ENCODE peak calls at places on chromosome 2, in five cellular contexts. Y is WERI-Rb-1, M is IMR-90, S is tibial nerve, O is B cell. T is an unnamed sample.

GRCh38 chr2:43044093-43044614 is 182.3 kb downstream of the ZFP36L2 start:
- DNase-seq in M (no peak), O (no peak), S (no peak), Y (no peak), T (no peak)

GRCh38 chr2:75222527-75222926 is 23.2 kb upstream of the TACR1 start:
- DNase-seq in S (no peak), M (no peak), O (no peak), Y (no peak), T (no peak)

GRCh38 chr2:129224022-129224421 is 755.4 kb upstream of the RAB6C start:
- DNase-seq in S (no peak), Y (no peak), O (no peak), M (no peak), T (no peak)

GRCh38 chr2:85907671-85908157 is 18.9 kb upstream of the ST3GAL5 start:
- DNase-seq in Y (no peak), S (no peak), M (peak), O (no peak), T (no peak)

GRCh38 chr2:239800785-239801184 is 224.4 kb downstream of the NDUFA10 start:
- DNase-seq in O (no peak), M (no peak), S (no peak), Y (no peak), T (no peak)

GRCh38 chr2:144198116-144198515 is 321.8 kb downstream of the ZEB2 start:
- DNase-seq in M (peak), Y (no peak), S (no peak), O (no peak), T (no peak)

GRCh38 chr2:238761802-238762373 is 86.0 kb upstream of the TWIST2 start:
- DNase-seq in S (no peak), Y (no peak), M (peak), O (no peak), T (no peak)

GRCh38 chr2:238138331-238139102 is at the start of gene KLHL30:
- DNase-seq in O (no peak), S (no peak), Y (peak), M (no peak), T (peak)

GRCh38 chr2:175999283-175999819 is 2.7 kb downstream of the LNPK start:
- DNase-seq in S (no peak), Y (no peak), M (no peak), O (no peak), T (no peak)

GRCh38 chr2:46422717-46423394 is 56.5 kb upstream of the TMEM247 start:
- DNase-seq in Y (no peak), O (no peak), S (no peak), M (no peak), T (no peak)

GRCh38 chr2:109343460-109343859 is 214.5 kb downstream of the SH3RF3 start:
- DNase-seq in S (no peak), Y (peak), M (no peak), O (no peak), T (no peak)

GRCh38 chr2:45895477-45895876 is 244.0 kb downstream of the PRKCE start:
- DNase-seq in Y (no peak), S (no peak), M (peak), O (no peak), T (no peak)

GRCh38 chr2:19098467-19099160 is 259.8 kb downstream of the OSR1 start:
- DNase-seq in O (no peak), M (no peak), Y (no peak), S (no peak), T (no peak)

GRCh38 chr2:191230174-191230573 is 15.0 kb upstream of the MYO1B start:
- DNase-seq in O (no peak), S (no peak), M (peak), Y (no peak), T (no peak)

GRCh38 chr2:173286153-173286809 is 68.4 kb upstream of the CDCA7 start:
- DNase-seq in S (no peak), M (no peak), Y (no peak), O (no peak), T (no peak)

GRCh38 chr2:85259101-85259590 is 68.6 kb downstream of the TGOLN2 start:
- DNase-seq in O (no peak), M (peak), Y (no peak), S (no peak), T (no peak)

GRCh38 chr2:71894266-71894665 is 253.4 kb downstream of the CYP26B1 start:
- DNase-seq in S (no peak), O (no peak), M (no peak), Y (no peak), T (no peak)

GRCh38 chr2:23321767-23322166 is 63.2 kb upstream of the KLHL29 start:
- DNase-seq in M (no peak), Y (no peak), O (no peak), S (no peak), T (no peak)

GRCh38 chr2:44352510-44352909 is 8.8 kb downstream of the PREPL start:
- DNase-seq in O (no peak), S (no peak), Y (no peak), M (no peak), T (no peak)

GRCh38 chr2:199395311-199395710 is 62.4 kb downstream of the SATB2 start:
- DNase-seq in Y (no peak), S (no peak), M (peak), O (no peak), T (no peak)

GRCh38 chr2:232789067-232789466 is 12.7 kb upstream of the KCNJ13 start:
- DNase-seq in M (no peak), Y (no peak), O (no peak), S (no peak), T (no peak)

GRCh38 chr2:186484062-186484735 is 1.9 kb upstream of the ZC3H15 start:
- DNase-seq in M (no peak), O (no peak), Y (no peak), S (no peak), T (no peak)

GRCh38 chr2:62197017-62197586 is 1.2 kb downstream of the B3GNT2 start:
- DNase-seq in Y (no peak), M (no peak), S (no peak), O (no peak), T (peak)

GRCh38 chr2:146701183-146701582 is 1143.6 kb upstream of the ACVR2A start:
- DNase-seq in S (no peak), O (no peak), M (no peak), Y (peak), T (no peak)
- TF ChIP-seq CTCF in S (no peak), O (no peak), M (no peak), Y (no peak), T (no peak)

DNA sequence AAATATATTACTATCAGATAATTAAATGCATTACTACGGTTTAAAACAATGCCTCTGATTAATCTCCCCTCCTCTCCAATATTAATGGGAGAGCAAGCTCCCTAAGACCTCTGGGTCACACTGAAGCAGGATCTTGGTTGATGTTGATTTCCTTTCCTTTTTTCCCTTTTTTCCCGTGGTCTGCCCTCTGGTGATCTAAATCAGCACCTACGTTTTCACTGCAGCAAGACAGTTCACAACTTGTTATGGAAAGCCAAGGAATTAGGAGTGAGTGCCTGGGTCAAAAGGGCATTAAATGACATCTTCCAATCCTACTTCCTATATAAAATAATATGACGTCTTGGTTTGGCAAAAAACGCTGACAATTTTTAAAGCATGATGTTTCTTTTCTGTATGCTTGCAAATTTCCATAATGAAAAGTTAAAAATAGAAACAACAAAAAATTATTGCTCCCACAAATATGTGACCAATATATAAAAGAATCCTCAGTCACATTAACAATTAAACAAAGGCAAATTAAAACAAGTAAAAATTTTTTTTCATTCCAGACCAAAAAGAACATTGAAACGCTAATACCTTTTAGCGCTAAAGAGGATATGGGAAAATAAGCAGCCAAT is 7.9 kb upstream of the CFAP36 start:
- DNase-seq in O (no peak), S (no peak), Y (peak), M (peak), T (no peak)
- TF ChIP-seq CTCF in O (no peak), S (no peak), Y (peak), M (peak), T (peak)

GRCh38 chr2:26008851-26009566 is 24.9 kb upstream of the RAB10 start:
- DNase-seq in S (no peak), O (no peak), M (peak), Y (no peak), T (no peak)

GRCh38 chr2:26009567-26009963 is 24.3 kb upstream of the RAB10 start:
- DNase-seq in O (no peak), M (no peak), S (no peak), Y (no peak), T (no peak)

GRCh38 chr2:26011609-26011989 is 22.3 kb upstream of the RAB10 start:
- DNase-seq in Y (no peak), O (no peak), S (no peak), M (no peak), T (no peak)

GRCh38 chr2:26011990-26012856 is 21.7 kb upstream of the RAB10 start:
- DNase-seq in S (no peak), Y (peak), O (no peak), M (peak), T (no peak)

DNA sequence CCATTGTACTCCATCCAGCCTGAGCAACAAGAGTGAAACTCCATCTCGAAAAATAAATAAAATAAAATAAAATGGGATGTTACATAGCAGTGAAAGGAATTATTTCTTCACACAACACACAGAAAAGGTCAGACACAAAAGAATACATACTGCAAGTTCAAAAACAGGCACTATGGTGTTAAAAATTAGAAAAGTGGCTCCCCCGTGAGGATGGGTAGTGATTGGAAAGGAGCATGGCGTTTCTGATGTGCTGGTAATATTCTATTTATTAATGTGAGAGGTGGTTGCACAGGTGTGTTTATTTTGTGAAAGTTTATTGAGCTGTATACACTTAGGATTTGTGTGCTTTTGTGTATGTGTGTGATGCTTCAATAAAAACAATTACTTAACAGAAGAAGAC is 22.9 kb upstream of the RAB10 start:
- DNase-seq in S (no peak), O (no peak), Y (no peak), M (no peak), T (no peak)
- TF ChIP-seq CTCF in S (no peak), O (no peak), Y (no peak), M (no peak), T (no peak)

DNA sequence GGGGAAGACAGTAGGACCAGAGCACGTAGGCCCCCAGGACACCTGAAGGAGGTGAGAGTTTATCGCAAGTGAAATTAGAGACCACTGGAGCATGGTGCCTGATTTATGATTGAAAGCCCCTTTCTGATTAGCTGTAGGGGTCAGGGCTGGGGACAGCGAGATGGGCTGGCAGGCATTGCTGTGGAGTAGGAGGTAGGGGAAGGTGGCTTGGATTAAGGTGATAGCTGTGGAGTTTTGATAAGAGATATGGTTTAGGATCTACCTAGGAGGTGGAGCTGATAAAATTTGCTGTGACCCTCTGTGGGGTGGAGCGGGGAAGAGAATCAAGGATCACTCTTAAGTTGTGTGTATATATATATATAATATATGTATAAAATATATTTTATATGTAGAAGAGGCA is 157.5 kb downstream of the CD8B2 start:
- DNase-seq in M (no peak), O (no peak), S (no peak), Y (no peak), T (no peak)
- TF ChIP-seq CTCF in M (no peak), O (no peak), S (no peak), Y (no peak), T (no peak)

DNA sequence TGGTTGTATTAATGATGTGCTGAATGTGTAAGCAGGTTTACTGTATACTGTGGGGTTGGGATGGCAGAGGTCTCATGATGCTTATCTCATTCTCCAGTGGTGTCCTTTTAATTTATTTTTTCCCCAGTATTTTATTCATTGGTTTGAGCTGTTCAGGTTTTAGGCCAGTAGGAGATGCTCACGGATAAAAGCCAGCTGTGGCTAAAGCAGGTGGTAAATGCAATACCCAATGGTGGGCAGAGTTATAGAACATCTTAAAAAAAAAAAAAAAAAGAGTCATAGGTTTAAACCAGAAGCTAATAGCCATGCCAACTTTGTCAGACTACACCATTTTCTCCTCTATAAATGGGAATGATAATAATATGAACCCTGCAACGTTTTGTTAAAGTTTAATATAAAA is 57.8 kb upstream of the NEUROD1 start:
- DNase-seq in S (no peak), O (no peak), Y (no peak), M (peak), T (no peak)
- TF ChIP-seq CTCF in S (no peak), O (no peak), Y (peak), M (peak), T (no peak)

DNA sequence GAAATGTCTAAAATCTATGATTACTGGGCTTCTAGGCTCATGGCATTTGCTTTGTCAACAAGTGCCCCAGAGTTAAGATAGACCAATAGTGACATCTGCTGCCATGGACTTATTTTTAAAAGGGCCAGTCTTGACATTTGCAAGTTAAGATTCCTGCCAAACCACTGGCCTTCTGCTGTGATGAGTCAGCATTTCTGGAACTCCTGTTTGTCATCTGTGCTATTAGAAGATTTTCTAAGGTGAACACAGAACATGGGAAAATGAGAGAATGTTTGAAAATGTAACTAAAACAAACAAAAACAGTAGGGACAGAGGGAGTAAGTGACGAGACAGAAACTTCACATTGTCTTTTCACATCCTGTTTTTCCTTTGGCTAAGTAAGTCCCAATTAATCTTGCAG is 93.7 kb upstream of the WDR75 start:
- DNase-seq in O (no peak), M (peak), Y (peak), S (no peak), T (no peak)
- TF ChIP-seq CTCF in O (no peak), M (peak), Y (no peak), S (no peak), T (no peak)

DNA sequence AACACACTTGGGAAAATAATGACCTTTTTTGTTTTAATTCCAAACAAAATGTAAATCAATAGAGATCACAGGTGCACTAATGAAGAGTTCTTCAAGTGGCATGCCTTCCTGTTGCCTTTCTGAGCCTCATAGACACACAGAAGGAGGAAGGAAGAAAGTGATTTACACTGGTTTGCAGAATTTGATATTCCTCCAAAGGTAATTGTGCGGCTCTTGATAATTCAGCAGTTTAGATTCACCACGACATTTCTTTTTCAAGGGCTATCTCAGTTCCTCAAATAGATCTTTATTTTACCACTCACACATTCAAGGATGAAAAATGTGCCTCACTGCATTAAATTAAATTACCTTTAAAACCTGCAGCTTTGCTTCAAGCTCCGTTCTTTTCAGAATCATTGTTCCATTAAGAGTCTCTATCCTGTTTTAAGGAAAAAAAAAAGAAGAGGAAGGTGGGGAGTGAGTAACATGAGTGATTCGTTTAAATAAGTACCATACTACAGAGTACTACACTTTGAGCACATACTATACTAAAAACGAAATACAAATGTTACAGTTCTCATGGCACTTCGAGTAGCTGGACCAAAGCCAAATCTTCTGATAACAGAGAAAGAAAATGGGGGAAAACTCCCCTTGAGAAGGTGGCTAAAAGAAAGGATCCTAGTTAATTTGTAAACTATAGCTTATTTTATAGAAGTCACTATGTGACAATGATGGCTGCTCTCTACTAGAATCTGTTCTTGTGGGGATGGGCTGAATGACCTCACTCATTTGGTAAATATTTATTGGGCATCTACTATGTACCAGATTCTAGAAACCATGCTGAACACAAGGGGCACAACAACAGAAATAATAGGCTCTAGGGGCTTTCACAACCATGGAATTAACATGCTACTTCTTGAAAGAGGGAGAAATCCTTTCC is 16.6 kb downstream of the CYTIP start:
- DNase-seq in M (no peak), Y (no peak), S (no peak), O (no peak), T (no peak)
- TF ChIP-seq CTCF in M (no peak), Y (no peak), S (no peak), O (no peak), T (no peak)